ENCODE peak calls at places on chromosome 15, in six cellular contexts. C is effector CD4-positive, alpha-beta T cell; M is amniotic stem cell; H is NCI-H446; G is bronchial epithelial cell; L is left ventricle myocardium inferior. V is an unnamed sample.

GRCh38 chr15:42141795-42142667 is 14.4 kb downstream of the PLA2G4F start:
- DNase-seq in C (no peak), H (no peak), G (no peak), L (no peak), M (no peak), V (no peak)

GRCh38 chr15:76285241-76285825 is 25.9 kb downstream of the ETFA start:
- DNase-seq in G (peak), M (no peak), L (no peak), C (no peak), H (peak), V (no peak)

GRCh38 chr15:74322558-74323180 is 44.8 kb downstream of the CYP11A1 start:
- DNase-seq in H (peak), C (peak), L (peak), G (peak), M (peak), V (peak)

GRCh38 chr15:29132110-29132420 is 137.6 kb downstream of the NSMCE3 start:
- DNase-seq in M (no peak), G (no peak), C (no peak), L (no peak), H (no peak), V (no peak)

GRCh38 chr15:67003586-67003985 is 61.8 kb upstream of the SMAD3 start:
- DNase-seq in H (no peak), G (peak), L (no peak), C (no peak), M (no peak), V (no peak)

GRCh38 chr15:72130272-72130671 is 12.1 kb downstream of the SENP8 start:
- DNase-seq in L (no peak), M (no peak), C (no peak), G (no peak), H (no peak), V (no peak)

GRCh38 chr15:71575474-71576045 is 234.8 kb upstream of the NR2E3 start:
- DNase-seq in C (no peak), G (peak), H (no peak), L (no peak), M (no peak), V (no peak)

GRCh38 chr15:97026781-97027180 is 696.3 kb downstream of the NR2F2 start:
- DNase-seq in M (no peak), G (no peak), L (no peak), H (no peak), C (no peak), V (no peak)